ENCODE peak calls at places on chromosomes 6 and 20, in nine cellular contexts. I, V, G, C, W, R, F, Y and K are unnamed samples.

GRCh38 chr20:47970282-47970903 is 185.1 kb upstream of the SULF2 start:
- DNase-seq in R (no peak), I (no peak), G (peak; percentile 20), C (no peak), V (no peak), F (no peak), Y (no peak), W (no peak), K (no peak)

GRCh38 chr20:58308680-58309527 is 611 bp upstream of the RAB22A start:
- DNase-seq in F (peak; percentile 54), G (peak; percentile 61), V (peak; percentile 71), Y (no peak), W (peak; percentile 83), R (peak; percentile 57), C (peak; percentile 55), I (peak; percentile 41), K (peak; percentile 66)

GRCh38 chr6:70210462-70210861 is 92.4 kb downstream of the COL9A1 start:
- DNase-seq in Y (no peak), R (peak; percentile 4), V (no peak), W (no peak), G (peak; percentile 8), I (no peak), C (no peak), F (peak; percentile 6), K (no peak)

GRCh38 chr6:71513036-71513435 is 224.4 kb downstream of the OGFRL1 start:
- DNase-seq in V (no peak), C (no peak), Y (no peak), G (no peak), W (no peak), R (no peak), I (no peak), F (no peak), K (no peak)

GRCh38 chr6:116248577-116248976 is 5.3 kb downstream of the TSPYL4 start:
- DNase-seq in C (no peak), W (no peak), Y (no peak), V (no peak), I (no peak), R (no peak), F (no peak), G (no peak), K (no peak)

GRCh38 chr6:163400509-163400908 is 14.0 kb upstream of the QKI start:
- DNase-seq in G (no peak), F (no peak), W (no peak), Y (no peak), R (no peak), C (no peak), I (no peak), V (no peak), K (no peak)

GRCh38 chr6:122364084-122364483 is 35.4 kb upstream of the HSF2 start:
- DNase-seq in F (no peak), W (no peak), Y (no peak), R (no peak), C (no peak), I (no peak), V (no peak), G (no peak), K (no peak)

GRCh38 chr20:53298900-53299299 is 294.7 kb downstream of the ZNF217 start:
- DNase-seq in I (no peak), W (no peak), G (no peak), F (no peak), R (no peak), Y (no peak), C (no peak), V (no peak), K (no peak)

GRCh38 chr6:136823128-136823660 is 802 bp downstream of the PEX7 start:
- DNase-seq in R (no peak), V (peak; percentile 7), W (no peak), Y (no peak), G (no peak), F (no peak), I (no peak), C (no peak), K (peak; percentile 4)

GRCh38 chr20:23776067-23776771 is 25.5 kb upstream of the CST1 start:
- DNase-seq in W (no peak), R (no peak), Y (no peak), I (peak; percentile 78), C (no peak), V (no peak), F (no peak), G (no peak), K (no peak)

GRCh38 chr20:9323622-9324021 is 190.8 kb upstream of the LAMP5 start:
- DNase-seq in C (no peak), F (peak; percentile 40), V (no peak), I (peak; percentile 71), Y (no peak), W (no peak), G (peak; percentile 1), R (no peak), K (no peak)

GRCh38 chr6:99521557-99522286 is 6.5 kb upstream of the USP45 start:
- DNase-seq in G (no peak), W (peak; percentile 70), Y (no peak), F (no peak), C (no peak), V (no peak), I (peak; percentile 41), R (peak; percentile 74), K (no peak)

GRCh38 chr20:14510341-14510740 is 172.9 kb upstream of the FLRT3 start:
- DNase-seq in G (no peak), V (no peak), C (no peak), Y (no peak), I (no peak), F (no peak), R (no peak), W (no peak), K (no peak)

GRCh38 chr20:14512856-14513255 is 175.4 kb upstream of the FLRT3 start:
- DNase-seq in I (no peak), C (no peak), V (no peak), R (peak; percentile 9), G (no peak), Y (no peak), W (no peak), F (no peak), K (no peak)

GRCh38 chr20:14507711-14508110 is 170.3 kb upstream of the FLRT3 start:
- DNase-seq in C (no peak), F (no peak), R (no peak), I (no peak), G (no peak), W (no peak), Y (no peak), V (no peak), K (no peak)
- H3K27ac ChIP-seq in C (no peak overlapping the region), F (no peak overlapping the region), R (no peak overlapping the region), I (no peak overlapping the region), G (no peak overlapping the region), W (no peak overlapping the region), Y (no peak overlapping the region), V (no peak overlapping the region), K (no peak overlapping the region)

GRCh38 chr6:157531169-157531985 is 150.4 kb downstream of the ZDHHC14 start:
- DNase-seq in Y (no peak), V (no peak), G (no peak), C (peak; percentile 94), I (peak; percentile 67), F (no peak), W (no peak), R (no peak), K (no peak)
- H3K4me1 ChIP-seq in Y (peaks cover 37% of the 10 kb centered on the region), V (peaks cover 19% of the 10 kb centered on the region), G (peaks cover 7% of the 10 kb centered on the region), C (peaks cover 4% of the 10 kb centered on the region), I (peaks cover 17% of the 10 kb centered on the region), F (peaks cover 11% of the 10 kb centered on the region), W (no peaks in the 10 kb centered on the region), R (peaks cover 3% of the 10 kb centered on the region), K (peaks cover 5% of the 10 kb centered on the region)

GRCh38 chr20:40283689-40284088 is 405.3 kb downstream of the MAFB start:
- DNase-seq in R (no peak), G (no peak), V (no peak), I (no peak), C (peak; percentile 29), Y (no peak), F (no peak), W (no peak), K (no peak)

GRCh38 chr20:40279390-40279789 is 409.6 kb downstream of the MAFB start:
- DNase-seq in F (no peak), C (no peak), R (peak; percentile 88), I (no peak), G (no peak), Y (no peak), W (peak; percentile 72), V (no peak), K (no peak)

GRCh38 chr20:40287683-40288082 is 401.4 kb downstream of the MAFB start:
- DNase-seq in Y (no peak), I (no peak), R (no peak), V (no peak), W (no peak), C (peak; percentile 49), G (no peak), F (no peak), K (no peak)

GRCh38 chr20:40286991-40287531 is 402.0 kb downstream of the MAFB start:
- DNase-seq in C (peak; percentile 61), Y (no peak), F (no peak), W (peak; percentile 95), I (no peak), G (no peak), R (peak; percentile 69), V (no peak), K (no peak)

GRCh38 chr20:40284611-40285010 is 404.4 kb downstream of the MAFB start:
- DNase-seq in R (no peak), I (no peak), W (no peak), V (no peak), C (peak; percentile 64), Y (no peak), G (no peak), F (no peak), K (no peak)
- H3K27ac ChIP-seq in R (no peak overlapping the region), I (no peak overlapping the region), W (no peak overlapping the region), V (no peak overlapping the region), C (no peak overlapping the region), Y (no peak overlapping the region), G (no peak overlapping the region), F (no peak overlapping the region), K (no peak overlapping the region)

DNA sequence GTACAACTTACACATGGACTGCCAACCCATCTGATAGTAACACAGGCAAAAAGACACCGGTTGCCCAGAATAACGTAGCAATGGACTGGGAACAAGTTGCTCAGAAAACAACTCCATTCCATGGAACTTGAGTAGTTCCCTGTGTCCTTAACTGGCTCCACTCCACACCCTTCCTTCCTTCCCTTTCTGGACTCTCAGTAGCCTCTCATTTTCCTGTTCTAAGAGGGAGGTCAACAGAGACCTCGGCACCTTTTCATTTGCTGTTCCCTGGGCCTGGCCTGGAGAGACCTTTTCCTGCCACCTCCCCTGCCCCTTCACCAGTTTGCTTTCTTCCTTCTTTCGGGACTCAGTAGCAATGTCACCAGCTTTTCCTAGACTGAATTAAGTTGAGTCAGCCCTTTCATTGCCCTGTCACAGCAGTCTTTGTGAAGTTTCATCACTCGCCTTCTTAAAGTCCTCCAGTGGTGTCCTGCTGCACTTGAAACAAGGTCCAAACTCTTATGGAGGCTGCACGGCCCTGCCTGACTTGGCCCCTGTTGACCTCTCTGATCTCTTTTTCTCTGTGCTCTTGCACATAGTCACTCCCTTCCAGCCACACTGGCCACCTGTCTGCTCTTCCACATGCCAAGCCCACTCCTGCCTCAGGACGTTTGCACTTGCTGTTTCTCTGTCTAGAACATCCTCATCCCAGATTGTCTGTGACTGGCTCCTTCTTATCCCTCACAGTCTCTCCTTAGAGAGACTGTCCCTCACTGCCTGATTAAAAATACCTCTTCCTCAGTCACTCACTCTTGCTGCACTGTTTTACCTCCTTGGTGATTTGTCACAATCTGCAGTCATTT is 90.8 kb downstream of the KCNB1 start:
- DNase-seq in G (no peak), F (no peak), V (no peak), R (no peak), W (no peak), C (no peak), Y (no peak), I (no peak), K (no peak)
- H3K4me1 ChIP-seq in G (no peaks in the 10 kb centered on the region), F (peaks cover 4% of the 10 kb centered on the region), V (no peaks in the 10 kb centered on the region), R (no peaks in the 10 kb centered on the region), W (no peaks in the 10 kb centered on the region), C (no peaks in the 10 kb centered on the region), Y (no peaks in the 10 kb centered on the region), I (no peaks in the 10 kb centered on the region), K (no peaks in the 10 kb centered on the region)